ENCODE peak calls at places on chromosomes 7 and 10, in four cellular contexts. R, A, K and M are unnamed samples. For H3K4me1, the result is how much of the 10 kb centered on the place peaks cover.

GRCh38 chr7:42285383-42285824 is 48.4 kb upstream of the GLI3 start:
- DNase-seq in R (no peak), A (no peak), K (no peak), M (no peak)

GRCh38 chr10:29032229-29032628 is 256.6 kb upstream of the LYZL1 start:
- DNase-seq in R (no peak), A (no peak), K (no peak), M (no peak)

GRCh38 chr10:69232736-69233135 is 12.6 kb downstream of the HKDC1 start:
- DNase-seq in R (no peak), A (no peak), K (no peak), M (no peak)

GRCh38 chr7:143126146-143126545 is 5.7 kb upstream of the PIP start:
- DNase-seq in R (no peak), A (no peak), K (no peak), M (peak)

GRCh38 chr7:8065356-8065813 is 96.8 kb downstream of the GLCCI1 start:
- DNase-seq in R (no peak), A (no peak), K (no peak), M (no peak)

GRCh38 chr7:86252406-86252805 is 391.3 kb upstream of the GRM3 start:
- DNase-seq in R (no peak), A (no peak), K (no peak), M (no peak)

GRCh38 chr10:15168296-15168780 is at the start of gene NMT2:
- DNase-seq in R (no peak), A (no peak), K (peak), M (peak)

GRCh38 chr7:26202019-26202985 is 757 bp downstream of the CBX3 start:
- DNase-seq in R (peak), A (no peak), K (peak), M (peak)

GRCh38 chr10:58963101-58963534 is 213.3 kb upstream of the PHYHIPL start:
- DNase-seq in R (no peak), A (no peak), K (peak), M (no peak)

GRCh38 chr10:91796332-91797076 is 1.7 kb upstream of the TNKS2 start:
- DNase-seq in R (peak), A (no peak), K (peak), M (peak)

GRCh38 chr7:151626422-151627115 is 106.9 kb upstream of the RHEB start:
- DNase-seq in R (peak), A (no peak), K (peak), M (no peak)

GRCh38 chr7:29275018-29275318 is 80.4 kb downstream of the CHN2 start:
- DNase-seq in R (no peak), A (no peak), K (no peak), M (no peak)

GRCh38 chr7:22837308-22837707 is 14.7 kb upstream of the TOMM7 start:
- DNase-seq in R (no peak), A (no peak), K (no peak), M (no peak)

GRCh38 chr10:103763374-103764202 is 91.8 kb downstream of the SH3PXD2A start:
- DNase-seq in R (no peak), A (no peak), K (no peak), M (peak)

GRCh38 chr7:50584386-50584785 is 19.2 kb upstream of the DDC start:
- DNase-seq in R (no peak), A (no peak), K (no peak), M (no peak)

GRCh38 chr10:43649149-43649523 is 455 bp upstream of the ZNF32 start:
- DNase-seq in R (no peak), A (no peak), K (no peak), M (no peak)

GRCh38 chr7:51354897-51355296 is 38.3 kb upstream of the COBL start:
- DNase-seq in R (no peak), A (no peak), K (peak), M (no peak)

GRCh38 chr7:131244259-131244852 is 83.3 kb upstream of the MKLN1 start:
- DNase-seq in R (no peak), A (peak), K (peak), M (peak)

GRCh38 chr7:98102170-98102569 is 4.5 kb upstream of the LMTK2 start:
- DNase-seq in R (no peak), A (no peak), K (no peak), M (no peak)

GRCh38 chr7:101595246-101595645 is 33.9 kb downstream of the MYL10 start:
- DNase-seq in R (no peak), A (no peak), K (no peak), M (no peak)

GRCh38 chr10:68332259-68333057 is at the start of gene PBLD:
- DNase-seq in R (peak), A (peak), K (peak), M (peak)

GRCh38 chr7:101164071-101164840 is 1.1 kb downstream of the VGF start:
- DNase-seq in R (no peak), A (no peak), K (peak), M (peak)

DNA sequence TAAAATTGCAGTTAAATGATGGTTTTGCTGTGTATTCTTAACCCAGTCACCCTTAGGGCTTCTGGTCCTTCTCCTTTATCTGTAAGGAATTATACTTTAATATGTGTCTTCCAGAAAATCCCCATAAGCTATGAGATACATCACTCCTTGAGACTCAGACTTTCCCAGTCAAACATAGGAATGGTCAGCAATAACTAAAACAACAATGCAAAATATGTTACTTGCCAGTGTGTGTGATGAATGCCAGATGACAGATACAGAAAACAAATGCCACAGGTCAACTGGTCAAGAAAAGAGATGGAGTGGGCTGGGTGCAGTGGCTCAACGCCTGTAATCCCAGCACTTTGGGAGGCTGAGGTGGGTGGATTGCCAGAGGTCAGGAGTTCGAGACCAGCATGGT is 10.2 kb downstream of the ADD3 start:
- DNase-seq in R (no peak), A (no peak), K (no peak), M (no peak)
- H3K4me1 ChIP-seq in R (under half), A (under half), K (under half), M (under half)

DNA sequence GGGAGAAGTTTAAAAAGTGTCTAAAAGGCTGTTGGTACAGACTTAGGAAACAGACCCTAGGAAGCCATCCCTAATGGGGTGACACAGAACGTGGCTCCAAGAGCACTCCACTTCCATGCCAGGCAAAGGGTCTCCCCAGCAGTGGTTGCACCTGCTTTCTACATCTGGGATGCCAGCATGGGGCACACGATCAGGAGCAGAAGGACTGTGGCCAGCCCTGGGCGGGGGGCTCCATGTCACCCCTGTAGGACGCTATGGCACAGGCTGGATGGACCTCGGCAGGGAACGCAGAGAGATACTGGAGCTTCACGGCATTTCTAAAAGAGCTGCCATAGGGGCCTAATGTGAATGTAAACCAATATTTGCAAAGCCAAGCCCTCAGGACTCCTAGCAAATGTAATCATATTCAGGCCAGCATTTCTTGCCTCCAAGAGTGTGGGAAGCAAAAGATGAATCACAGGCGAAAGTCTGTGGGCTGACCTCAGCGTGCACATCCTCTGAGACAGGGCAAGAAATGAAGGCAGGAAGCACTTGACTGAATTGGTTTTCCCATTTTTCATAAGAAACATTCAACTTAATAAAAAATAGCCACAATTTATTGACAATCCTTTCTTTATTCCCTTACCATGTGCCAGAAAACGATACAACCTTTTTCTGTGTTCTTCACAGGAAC is 93.9 kb downstream of the ATXN7L1 start:
- DNase-seq in R (no peak), A (no peak), K (no peak), M (peak)
- TF ChIP-seq POLR2AphosphoS5 in R (no peak), A (no peak), K (no peak), M (no peak)

DNA sequence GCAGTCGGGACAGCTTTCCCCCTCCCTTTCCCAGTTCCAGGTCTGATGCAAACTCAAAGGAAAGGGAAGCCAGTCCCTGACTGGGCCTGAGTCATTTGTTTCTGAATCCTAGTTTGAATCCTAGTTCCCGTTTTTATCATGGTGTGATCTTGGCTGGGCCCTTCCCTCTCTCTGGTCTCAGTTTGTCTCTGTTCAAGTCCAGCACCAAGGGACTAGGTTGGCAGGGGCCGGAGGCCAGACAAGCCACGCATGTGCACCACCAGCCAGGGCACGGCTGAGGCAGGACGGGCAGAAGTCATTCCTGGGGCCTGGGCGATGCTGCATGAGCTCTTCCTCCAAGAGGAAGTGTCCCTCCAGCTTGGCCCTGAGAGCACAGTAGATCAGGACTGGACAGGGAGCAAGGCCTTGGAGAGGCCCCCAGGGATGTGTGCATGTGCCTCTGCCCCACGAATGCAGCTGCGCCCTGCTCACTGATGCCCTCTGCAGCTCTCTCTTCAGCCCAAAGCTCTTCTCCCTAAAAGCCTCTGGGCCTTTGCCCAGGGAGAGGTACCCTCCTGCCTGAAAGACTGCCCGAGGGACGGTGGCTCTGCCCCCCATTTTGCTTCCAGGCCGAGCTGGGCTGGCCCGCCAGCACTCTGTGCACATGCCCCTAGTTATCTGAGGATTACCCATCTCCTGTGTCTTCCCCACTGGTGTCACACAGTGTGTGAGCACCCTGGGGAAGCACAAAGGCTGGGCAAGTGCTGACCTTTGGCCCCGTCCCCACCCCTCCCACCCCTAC is 86.7 kb downstream of the ZMIZ1 start:
- DNase-seq in R (peak), A (no peak), K (no peak), M (peak)
- H3K4me1 ChIP-seq in R (half or more), A (half or more), K (under half), M (half or more)

GRCh38 chr7:122767339-122767738 is 64.6 kb upstream of the RNF148 start:
- DNase-seq in R (no peak), A (no peak), K (peak), M (no peak)

GRCh38 chr7:122766593-122766992 is 63.9 kb upstream of the RNF148 start:
- DNase-seq in R (no peak), A (no peak), K (no peak), M (no peak)

GRCh38 chr7:122768827-122769226 is 66.1 kb upstream of the RNF148 start:
- DNase-seq in R (no peak), A (no peak), K (no peak), M (no peak)

DNA sequence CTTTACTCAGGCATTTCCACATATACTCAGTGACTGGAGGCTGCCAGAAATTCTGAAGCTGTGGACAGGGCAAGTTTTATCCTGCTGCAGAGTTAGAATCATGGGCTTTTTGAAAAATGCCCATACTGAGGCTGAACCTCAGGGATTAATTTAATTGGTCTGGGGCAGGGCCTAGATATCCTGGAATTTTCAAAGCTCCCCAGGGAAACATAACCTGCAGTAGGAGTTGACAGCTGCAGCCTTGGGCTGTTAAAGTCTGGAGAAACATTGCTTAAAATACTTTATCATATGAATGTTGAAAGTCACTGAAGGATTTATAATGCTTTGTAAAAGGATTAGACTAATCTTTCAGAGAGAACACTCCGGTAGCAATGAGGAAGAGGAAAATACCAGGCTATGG is 68.2 kb upstream of the RNF148 start:
- DNase-seq in R (no peak), A (no peak), K (no peak), M (no peak)
- TF ChIP-seq POLR2AphosphoS5 in R (no peak), A (no peak), K (no peak), M (no peak)